ENCODE peak calls at places on chromosome 22, in seven cellular contexts. V, Z, T, I, E, W and D are unnamed samples.

GRCh38 chr22:49633010-49633324 is 194.7 kb downstream of the BRD1 start:
- DNase-seq in V (no peak), Z (no peak), T (no peak), I (no peak), E (no peak), W (no peak), D (no peak)

GRCh38 chr22:30927806-30928205 is 40.8 kb downstream of the MORC2 start:
- DNase-seq in V (no peak), Z (no peak), T (no peak), I (no peak), E (no peak), W (no peak), D (no peak)

GRCh38 chr22:25169278-25170031 is 30.2 kb upstream of the CRYBB3 start:
- DNase-seq in V (no peak), Z (no peak), T (no peak), I (no peak), E (no peak), W (no peak), D (no peak)

GRCh38 chr22:22705328-22706100 is 61.1 kb downstream of the GGTLC2 start:
- DNase-seq in V (peak; percentile 21), Z (no peak), T (no peak), I (no peak), E (no peak), W (no peak), D (no peak)

GRCh38 chr22:37747715-37748100 is 50.9 kb downstream of the TRIOBP start:
- DNase-seq in V (no peak), Z (no peak), T (no peak), I (no peak), E (no peak), W (no peak), D (no peak)

GRCh38 chr22:41976070-41976901 is 7.0 kb downstream of the SEPTIN3 start:
- DNase-seq in V (peak; percentile 74), Z (peak; percentile 26), T (no peak), I (peak; percentile 58), E (no peak), W (peak; percentile 72), D (no peak)

GRCh38 chr22:30265851-30266444 is 703 bp downstream of the OSM start:
- DNase-seq in V (peak; percentile 96), Z (no peak), T (peak; percentile 65), I (no peak), E (no peak), W (peak; percentile 90), D (no peak)

GRCh38 chr22:48086246-48086645 is 1323.8 kb downstream of the TBC1D22A start:
- DNase-seq in V (no peak), Z (no peak), T (no peak), I (no peak), E (no peak), W (no peak), D (no peak)

GRCh38 chr22:35736166-35736565 is 18.5 kb downstream of the APOL5 start:
- DNase-seq in V (peak; percentile 38), Z (no peak), T (no peak), I (no peak), E (no peak), W (no peak), D (no peak)

GRCh38 chr22:39170825-39171622 is 18.5 kb upstream of the CBX7 start:
- DNase-seq in V (peak; percentile 97), Z (peak; percentile 85), T (peak; percentile 77), I (peak; percentile 67), E (no peak), W (peak; percentile 90), D (peak; percentile 26)